ENCODE peak calls at places on chromosome 2, in nine cellular contexts. Q is HFF-Myc, A is IMR-90, I is uterus, R is GM12864, J is fibroblast of pulmonary artery, W is Karpas-422, E is gastrocnemius medialis, Y is right lobe of liver. P is an unnamed sample.

GRCh38 chr2:19933351-19933981 is 31.7 kb upstream of the TTC32 start:
- DNase-seq in R (peak), A (peak), Q (peak), Y (no peak), W (no peak), I (no peak), E (no peak), J (peak), P (no peak)

GRCh38 chr2:174438146-174438886 is 42.8 kb downstream of the SCRN3 start:
- DNase-seq in Q (no peak), Y (no peak), R (no peak), J (peak), I (no peak), A (no peak), W (no peak), E (peak), P (no peak)

GRCh38 chr2:106307860-106308259 is 113.8 kb upstream of the UXS1 start:
- DNase-seq in W (no peak), R (no peak), Y (no peak), I (no peak), E (no peak), A (no peak), J (no peak), Q (no peak), P (no peak)

GRCh38 chr2:159879061-159879604 is 81.1 kb upstream of the CD302 start:
- DNase-seq in Y (no peak), I (peak), W (no peak), A (peak), Q (no peak), E (no peak), R (peak), J (peak), P (no peak)

GRCh38 chr2:65453916-65454315 is 21.5 kb upstream of the SPRED2 start:
- DNase-seq in Q (no peak), A (peak), R (no peak), J (no peak), W (no peak), I (no peak), Y (no peak), E (no peak), P (no peak)

GRCh38 chr2:174663572-174663971 is 66.0 kb upstream of the WIPF1 start:
- DNase-seq in R (no peak), Q (peak), I (no peak), E (peak), A (no peak), Y (no peak), W (no peak), J (peak), P (no peak)

GRCh38 chr2:173520918-173521317 is 166.2 kb downstream of the CDCA7 start:
- DNase-seq in E (no peak), R (no peak), I (no peak), J (no peak), W (no peak), Q (no peak), A (no peak), Y (no peak), P (no peak)

GRCh38 chr2:63425606-63426005 is 162.7 kb downstream of the WDPCP start:
- DNase-seq in I (no peak), J (peak), E (no peak), Q (no peak), W (no peak), A (peak), Y (no peak), R (no peak), P (no peak)

GRCh38 chr2:239621611-239622010 is 220.8 kb upstream of the HDAC4 start:
- DNase-seq in R (no peak), I (no peak), E (no peak), W (no peak), Y (no peak), Q (no peak), A (no peak), J (no peak), P (no peak)

GRCh38 chr2:158487419-158487818 is 30.7 kb downstream of the PKP4 start:
- DNase-seq in W (no peak), J (peak), Q (no peak), E (no peak), Y (no peak), R (no peak), I (no peak), A (peak), P (no peak)

GRCh38 chr2:182077023-182077422 is 91.4 kb downstream of the PPP1R1C start:
- DNase-seq in E (no peak), Q (no peak), Y (no peak), W (no peak), A (peak), I (no peak), R (no peak), J (no peak), P (no peak)

GRCh38 chr2:83067947-83068346 is 1391.1 kb downstream of the SUCLG1 start:
- DNase-seq in J (no peak), I (no peak), R (no peak), W (no peak), Q (no peak), Y (no peak), E (no peak), A (no peak), P (no peak)

GRCh38 chr2:238257786-238258700 is 18.2 kb upstream of the HES6 start:
- DNase-seq in R (no peak), W (no peak), E (no peak), A (no peak), Q (no peak), J (no peak), I (no peak), Y (peak), P (no peak)

GRCh38 chr2:205752924-205753323 is 70.6 kb downstream of the NRP2 start:
- DNase-seq in E (no peak), R (no peak), Y (no peak), Q (no peak), J (no peak), A (no peak), W (no peak), I (no peak), P (no peak)

GRCh38 chr2:109454304-109454703 is 159.5 kb downstream of the SEPTIN10 start:
- DNase-seq in I (no peak), R (no peak), Q (no peak), W (no peak), J (no peak), E (no peak), Y (no peak), A (no peak), P (peak)

GRCh38 chr2:120398961-120399888 is 53.3 kb downstream of the INHBB start:
- DNase-seq in J (no peak), W (no peak), Q (no peak), A (no peak), Y (no peak), E (no peak), R (no peak), I (no peak), P (peak)

GRCh38 chr2:59025157-59025757 is 784.1 kb upstream of the FANCL start:
- DNase-seq in I (no peak), Y (peak), R (no peak), J (peak), A (peak), E (no peak), W (peak), Q (peak), P (peak)

GRCh38 chr2:25293958-25294513 is 47.7 kb downstream of the DNMT3A start:
- DNase-seq in E (no peak), R (no peak), I (no peak), A (no peak), Q (no peak), Y (no peak), W (no peak), J (no peak), P (no peak)
- H3K4me3 ChIP-seq in E (no peak), R (no peak), I (no peak), A (no peak), Q (no peak), Y (no peak), W (no peak), J (no peak), P (no peak)

DNA sequence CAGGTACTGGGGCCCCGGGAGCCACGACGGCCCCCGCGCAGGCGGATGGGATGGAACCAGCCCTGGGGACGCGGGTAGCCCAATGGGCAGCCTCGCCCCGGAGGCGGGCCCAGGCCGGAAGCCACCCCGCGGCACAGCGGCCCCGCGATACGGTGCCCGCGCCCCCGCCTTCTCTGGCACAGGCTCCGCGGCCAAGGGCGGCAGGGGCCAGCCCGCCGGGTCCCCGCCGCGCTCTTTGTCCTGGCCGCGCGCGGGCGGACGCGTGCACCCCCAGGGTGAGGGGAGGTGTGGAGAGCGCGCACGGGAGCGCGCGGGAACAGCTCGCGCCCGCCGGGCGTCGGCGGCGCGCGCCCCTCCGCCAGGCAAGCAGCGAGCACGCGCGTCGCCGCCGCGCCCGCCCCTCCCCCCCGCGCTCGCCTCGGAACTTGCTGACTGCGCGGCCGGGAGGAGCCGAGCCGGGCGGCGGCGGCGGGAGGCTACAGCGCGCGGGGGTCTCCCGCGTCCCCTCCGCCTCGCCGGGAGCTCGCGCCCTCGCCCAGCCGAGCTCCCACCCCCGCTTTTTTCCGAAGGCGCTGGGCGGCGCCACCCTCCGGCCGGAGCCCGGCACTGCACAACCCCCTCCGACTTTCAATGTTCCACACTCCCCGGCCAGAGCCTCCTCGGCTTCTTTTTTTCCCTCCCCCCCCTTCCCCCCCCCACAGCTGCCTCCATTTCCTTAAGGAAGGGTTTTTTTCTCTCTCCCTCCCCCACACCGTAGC is at the start of gene UBE2E3:
- DNase-seq in I (peak), A (peak), R (no peak), Y (peak), E (peak), Q (no peak), J (peak), W (peak), P (peak)
- H3K4me3 ChIP-seq in I (peak), A (peak), R (peak), Y (peak), E (peak), Q (peak), J (peak), W (peak), P (peak)

DNA sequence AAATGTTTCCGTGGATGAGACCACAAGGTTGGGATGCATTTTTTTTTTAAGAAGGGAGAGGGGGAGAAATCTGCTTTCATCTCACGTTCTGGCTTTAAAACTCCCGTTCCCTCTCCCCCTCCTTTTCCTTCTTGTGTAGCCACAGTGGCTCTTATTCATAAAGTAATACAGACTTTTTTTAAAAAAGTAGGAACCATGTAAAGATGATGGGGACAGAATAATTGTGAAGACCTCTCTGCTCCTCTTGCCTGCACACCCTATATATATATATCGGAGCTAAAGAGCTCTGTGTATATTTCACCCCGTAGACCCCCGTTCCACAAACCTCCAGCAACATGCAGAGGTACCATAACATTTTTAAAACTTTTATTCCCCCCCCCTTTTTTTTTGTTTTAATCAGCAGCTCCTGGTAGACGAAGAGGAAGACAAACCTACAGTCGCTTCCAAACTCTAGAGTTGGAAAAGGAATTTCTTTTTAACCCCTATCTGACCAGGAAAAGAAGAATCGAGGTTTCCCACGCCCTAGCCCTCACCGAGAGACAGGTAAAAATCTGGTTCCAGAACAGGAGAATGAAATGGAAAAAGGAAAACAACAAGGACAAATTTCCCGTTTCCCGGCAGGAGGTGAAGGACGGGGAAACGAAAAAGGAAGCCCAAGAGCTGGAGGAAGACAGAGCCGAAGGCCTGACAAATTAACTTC is 1.6 kb downstream of the HOXD8 start:
- DNase-seq in Y (no peak), J (no peak), A (no peak), E (no peak), Q (no peak), W (no peak), I (no peak), R (no peak), P (no peak)
- H3K4me3 ChIP-seq in Y (no peak), J (no peak), A (no peak), E (peak), Q (no peak), W (no peak), I (peak), R (no peak), P (peak)

GRCh38 chr2:197806317-197806633 is 1.9 kb downstream of the PLCL1 start:
- DNase-seq in Y (no peak), E (no peak), I (no peak), W (no peak), A (no peak), J (no peak), Q (no peak), R (no peak), P (no peak)
- H3K4me3 ChIP-seq in Y (no peak), E (peak), I (peak), W (no peak), A (no peak), J (peak), Q (no peak), R (no peak), P (peak)

GRCh38 chr2:219484343-219485200 is 14.1 kb upstream of the GMPPA start:
- DNase-seq in J (no peak), I (no peak), Y (no peak), R (no peak), Q (no peak), E (no peak), W (no peak), A (no peak), P (no peak)
- H3K4me3 ChIP-seq in J (no peak), I (no peak), Y (no peak), R (no peak), Q (no peak), E (peak), W (no peak), A (no peak), P (peak)

DNA sequence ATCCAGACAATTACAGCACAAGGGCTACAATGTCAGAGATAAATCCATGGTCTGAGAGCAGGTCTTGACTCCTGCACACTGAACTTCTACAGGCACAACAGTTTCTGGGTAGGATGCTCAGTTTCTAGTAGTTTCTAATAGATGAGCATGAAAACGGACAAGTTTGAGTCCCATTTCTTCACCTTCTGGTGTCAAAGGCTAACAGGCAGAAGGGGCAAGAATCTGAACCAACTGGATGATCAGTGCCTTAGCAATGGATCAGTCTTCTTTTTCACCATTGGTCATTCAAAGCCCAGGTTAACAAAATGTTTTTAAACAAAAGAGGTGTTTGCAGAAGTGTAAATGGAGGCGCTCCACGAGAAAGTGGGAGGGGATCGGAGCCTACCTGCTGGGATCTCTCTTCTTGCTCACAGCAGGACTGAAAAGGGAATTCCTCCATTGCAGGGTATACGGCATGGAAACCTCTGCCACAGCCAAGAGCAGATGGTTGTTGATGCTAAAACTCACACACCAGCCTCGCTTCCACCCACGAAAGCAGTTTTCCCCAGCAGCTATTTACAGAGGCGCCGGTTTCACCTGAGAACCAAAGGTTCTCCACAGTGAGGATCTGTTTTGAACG is 135.1 kb upstream of the ARL4C start:
- DNase-seq in Y (no peak), W (no peak), J (no peak), A (no peak), I (no peak), E (no peak), R (no peak), Q (no peak), P (no peak)
- H3K4me3 ChIP-seq in Y (no peak), W (no peak), J (no peak), A (no peak), I (no peak), E (no peak), R (no peak), Q (no peak), P (no peak)

P was measured in upper lobe of right lung.